ENCODE peak calls at places on chromosomes 4 and X, in five cellular contexts. E is head of caudate nucleus, W is body of pancreas, C is M059J, V is left kidney. Q is an unnamed sample.
A peak's percentile ranks its signal among the peaks of the same experiment; 100 is the strongest.

GRCh38 chrX:71532078-71532752 is 689 bp upstream of the OGT start:
- DNase-seq in C (peak; percentile 88), V (peak; percentile 16), E (no peak), W (no peak), Q (peak; percentile 41)

GRCh38 chr4:117447925-117448324 is 362.5 kb upstream of the TRAM1L1 start:
- DNase-seq in V (no peak), E (no peak), C (no peak), W (no peak), Q (peak; percentile 20)

GRCh38 chr4:142080960-142081359 is 444.6 kb downstream of the IL15 start:
- DNase-seq in C (no peak), W (no peak), V (peak; percentile 38), E (no peak), Q (no peak)

GRCh38 chr4:151951727-151952078 is 190.9 kb upstream of the GATB start:
- DNase-seq in W (no peak), C (no peak), E (peak; percentile 64), V (no peak), Q (no peak)

GRCh38 chr4:110854021-110854678 is 231.3 kb upstream of the PITX2 start:
- DNase-seq in V (peak; percentile 9), W (no peak), E (no peak), C (peak; percentile 94), Q (no peak)

GRCh38 chr4:7663075-7663541 is 228.4 kb upstream of the PSAPL1 start:
- DNase-seq in V (no peak), W (no peak), E (no peak), C (peak; percentile 35), Q (no peak)

GRCh38 chr4:84578540-84579409 is 4.2 kb upstream of the CDS1 start:
- DNase-seq in V (peak; percentile 76), C (peak; percentile 58), E (peak; percentile 51), W (peak; percentile 14), Q (peak; percentile 41)

GRCh38 chr4:55396305-55397023 is 707 bp downstream of the TMEM165 start:
- DNase-seq in E (peak; percentile 55), V (peak; percentile 85), W (peak; percentile 47), C (peak; percentile 48), Q (peak; percentile 21)

GRCh38 chr4:32025840-32026459 is 1305.8 kb downstream of the PCDH7 start:
- DNase-seq in C (peak; percentile 63), W (no peak), V (peak; percentile 72), E (no peak), Q (no peak)

GRCh38 chrX:33211356-33212254 is at the start of gene DMD:
- DNase-seq in W (peak; percentile 41), V (peak; percentile 38), E (peak; percentile 36), C (no peak), Q (no peak)

GRCh38 chrX:46575991-46576392 is 2.4 kb downstream of the CHST7 start:
- DNase-seq in E (no peak), C (no peak), V (peak; percentile 27), W (no peak), Q (no peak)

GRCh38 chr4:129453524-129453923 is 357.6 kb downstream of the C4orf33 start:
- DNase-seq in W (no peak), E (no peak), C (no peak), V (no peak), Q (no peak)

GRCh38 chr4:177047851-177048174 is 255.1 kb upstream of the VEGFC start:
- DNase-seq in E (no peak), W (no peak), V (no peak), C (peak; percentile 60), Q (no peak)

GRCh38 chr4:107645604-107646003 is 74.4 kb downstream of the PAPSS1 start:
- DNase-seq in W (no peak), E (peak; percentile 68), V (no peak), C (no peak), Q (no peak)

GRCh38 chr4:40630335-40631021 is 814 bp upstream of the RBM47 start:
- DNase-seq in W (peak; percentile 74), V (peak; percentile 74), E (peak; percentile 4), C (no peak), Q (peak; percentile 65)

GRCh38 chr4:177532363-177532762 is 90.1 kb upstream of the AGA start:
- DNase-seq in V (no peak), C (no peak), W (no peak), E (no peak), Q (no peak)

GRCh38 chr4:83348074-83348473 is 13.4 kb upstream of the HPSE start:
- DNase-seq in E (no peak), C (no peak), V (no peak), W (no peak), Q (no peak)

GRCh38 chr4:173334891-173335754 is 965 bp upstream of the HMGB2 start:
- DNase-seq in E (peak; percentile 58), C (peak; percentile 90), W (peak; percentile 43), V (peak; percentile 96), Q (peak; percentile 85)

GRCh38 chr4:149765630-149766029 is 50.0 kb downstream of the IQCM start:
- DNase-seq in V (no peak), W (no peak), C (peak; percentile 79), E (no peak), Q (no peak)

GRCh38 chrX:40746536-40746935 is 11.2 kb upstream of the MED14 start:
- DNase-seq in W (no peak), V (no peak), C (no peak), E (no peak), Q (no peak)

GRCh38 chr4:137623013-137623412 is 90.7 kb upstream of the PCDH18 start:
- DNase-seq in C (no peak), E (no peak), W (no peak), V (no peak), Q (peak; percentile 57)

GRCh38 chrX:13398073-13398823 is 78.4 kb upstream of the ATXN3L start:
- DNase-seq in C (peak; percentile 99), E (no peak), W (peak; percentile 49), V (peak; percentile 38), Q (no peak)

GRCh38 chrX:150365953-150366911 is 3.1 kb downstream of the MAMLD1 start:
- DNase-seq in E (peak; percentile 61), C (peak; percentile 63), W (peak; percentile 51), V (peak; percentile 79), Q (no peak)

GRCh38 chrX:1464282-1465131 is 11.8 kb upstream of the ASMTL start:
- DNase-seq in V (no peak), C (peak; percentile 81), W (no peak), E (no peak), Q (no peak)

GRCh38 chrX:110531873-110532272 is 173.2 kb downstream of the RTL9 start:
- DNase-seq in C (peak; percentile 1), E (no peak), V (no peak), W (no peak), Q (no peak)

GRCh38 chr4:60443068-60443467 is 757.1 kb upstream of the ADGRL3 start:
- DNase-seq in E (no peak), V (no peak), W (no peak), C (no peak), Q (no peak)